ENCODE peak calls at places on chromosome 22, in four cellular contexts. One of them, this sample, is unnamed.

GRCh38 chr22:40606306-40606705 is 30.2 kb downstream of the MRTFA start:
- DNase-seq in ovary: no peak
- DNase-seq in heart left ventricle: no peak
- DNase-seq in endodermal cell: no peak
- DNase-seq in this sample: no peak

GRCh38 chr22:45329536-45329936 is 19.8 kb downstream of the FAM118A start:
- DNase-seq in endodermal cell: no peak
- DNase-seq in ovary: peak; percentile 57
- DNase-seq in heart left ventricle: peak; percentile 82
- DNase-seq in this sample: no peak

GRCh38 chr22:18980829-18981228 is 44.7 kb upstream of the PRODH start:
- DNase-seq in endodermal cell: no peak
- DNase-seq in ovary: no peak
- DNase-seq in heart left ventricle: no peak
- DNase-seq in this sample: no peak

GRCh38 chr22:43421914-43422615 is 10.3 kb downstream of the MPPED1 start:
- DNase-seq in heart left ventricle: no peak
- DNase-seq in endodermal cell: no peak
- DNase-seq in ovary: no peak
- DNase-seq in this sample: no peak

GRCh38 chr22:27075891-27076290 is 418.5 kb downstream of the MIAT start:
- DNase-seq in heart left ventricle: no peak
- DNase-seq in ovary: no peak
- DNase-seq in endodermal cell: no peak
- DNase-seq in this sample: no peak

GRCh38 chr22:24706050-24706449 is 68.5 kb downstream of the PIWIL3 start:
- DNase-seq in endodermal cell: peak; percentile 85
- DNase-seq in ovary: no peak
- DNase-seq in heart left ventricle: no peak
- DNase-seq in this sample: no peak

GRCh38 chr22:50620861-50621490 is 7.0 kb downstream of the ARSA start:
- DNase-seq in ovary: peak; percentile 35
- DNase-seq in endodermal cell: no peak
- DNase-seq in heart left ventricle: peak; percentile 32
- DNase-seq in this sample: no peak

GRCh38 chr22:33451851-33452469 is 393.8 kb upstream of the SYN3 start:
- DNase-seq in endodermal cell: no peak
- DNase-seq in ovary: no peak
- DNase-seq in heart left ventricle: no peak
- DNase-seq in this sample: no peak

GRCh38 chr22:25404556-25404922 is 159.9 kb upstream of the GRK3 start:
- DNase-seq in heart left ventricle: no peak
- DNase-seq in endodermal cell: peak; percentile 80
- DNase-seq in ovary: peak; percentile 51
- DNase-seq in this sample: no peak

GRCh38 chr22:24937114-24937513 is 9.4 kb downstream of the LHFPL7 start:
- DNase-seq in heart left ventricle: no peak
- DNase-seq in endodermal cell: peak; percentile 72
- DNase-seq in ovary: no peak
- DNase-seq in this sample: no peak

GRCh38 chr22:46229701-46230100 is 20.4 kb downstream of the CDPF1 start:
- DNase-seq in endodermal cell: no peak
- DNase-seq in ovary: no peak
- DNase-seq in heart left ventricle: no peak
- DNase-seq in this sample: no peak

GRCh38 chr22:50482107-50483074 is 1.0 kb downstream of the ADM2 start:
- DNase-seq in ovary: no peak
- DNase-seq in endodermal cell: peak; percentile 75
- DNase-seq in heart left ventricle: no peak
- DNase-seq in this sample: no peak

GRCh38 chr22:46881373-46882118 is 119.1 kb downstream of the TBC1D22A start:
- DNase-seq in endodermal cell: no peak
- DNase-seq in ovary: no peak
- DNase-seq in heart left ventricle: peak; percentile 52
- DNase-seq in this sample: peak; percentile 38

GRCh38 chr22:44883011-44883421 is 126.8 kb downstream of the PHF21B start:
- DNase-seq in heart left ventricle: no peak
- DNase-seq in endodermal cell: peak; percentile 24
- DNase-seq in ovary: peak; percentile 19
- DNase-seq in this sample: no peak

GRCh38 chr22:37816543-37817180 is 6.5 kb upstream of the GALR3 start:
- DNase-seq in ovary: peak; percentile 41
- DNase-seq in heart left ventricle: no peak
- DNase-seq in endodermal cell: no peak
- DNase-seq in this sample: no peak

GRCh38 chr22:48575567-48576332 is 1251.9 kb downstream of the BRD1 start:
- DNase-seq in heart left ventricle: no peak
- DNase-seq in endodermal cell: no peak
- DNase-seq in ovary: no peak
- DNase-seq in this sample: no peak

GRCh38 chr22:48574776-48575566 is 1252.7 kb downstream of the BRD1 start:
- DNase-seq in endodermal cell: peak; percentile 91
- DNase-seq in ovary: peak; percentile 80
- DNase-seq in heart left ventricle: no peak
- DNase-seq in this sample: no peak

GRCh38 chr22:48577014-48577690 is 1250.5 kb downstream of the BRD1 start:
- DNase-seq in endodermal cell: peak; percentile 63
- DNase-seq in ovary: no peak
- DNase-seq in heart left ventricle: no peak
- DNase-seq in this sample: no peak

GRCh38 chr22:48577691-48578090 is 1250.0 kb downstream of the BRD1 start:
- DNase-seq in ovary: no peak
- DNase-seq in heart left ventricle: no peak
- DNase-seq in endodermal cell: no peak
- DNase-seq in this sample: no peak

DNA sequence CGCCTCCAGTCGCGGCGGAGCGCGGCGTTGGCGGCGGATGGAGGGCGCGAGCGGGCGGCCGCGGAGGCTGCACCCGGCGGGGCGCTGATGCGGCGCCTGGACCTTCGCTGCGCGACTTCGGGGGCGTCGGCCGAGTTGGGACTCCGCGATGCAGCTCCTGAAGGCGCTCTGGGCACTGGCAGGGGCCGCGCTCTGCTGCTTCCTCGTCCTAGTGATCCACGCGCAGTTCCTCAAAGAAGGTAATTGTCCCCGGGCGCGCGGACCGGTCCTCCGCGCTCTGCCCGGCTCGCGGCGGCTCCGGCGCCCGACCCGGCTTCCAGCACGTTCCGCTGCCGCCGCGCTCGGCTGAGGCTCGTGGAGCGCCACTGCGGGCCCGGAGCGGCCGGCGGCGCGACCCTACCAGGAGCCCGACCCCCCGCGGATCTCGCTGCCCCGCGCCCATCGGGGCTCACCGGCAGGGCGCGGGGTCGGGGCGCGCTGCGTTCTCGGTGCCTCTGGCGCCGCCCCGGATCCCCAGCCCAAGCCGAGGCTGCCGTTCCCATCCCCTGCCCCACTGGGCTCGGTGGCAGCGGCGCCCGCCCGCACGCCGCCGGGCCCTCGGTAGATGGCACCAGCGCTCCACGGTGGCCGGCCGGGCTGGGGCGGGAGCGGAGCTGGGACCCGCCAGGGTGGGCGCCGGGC is 1251.2 kb downstream of the BRD1 start:
- DNase-seq in endodermal cell: peak; percentile 87
- DNase-seq in ovary: peak; percentile 47
- DNase-seq in heart left ventricle: no peak
- DNase-seq in this sample: no peak
- H3K27me3 ChIP-seq in endodermal cell: no peaks in the 10 kb centered on the region
- H3K27me3 ChIP-seq in ovary: no peaks in the 10 kb centered on the region
- H3K27me3 ChIP-seq in heart left ventricle: peaks cover 20% of the 10 kb centered on the region
- H3K27me3 ChIP-seq in this sample: peaks cover 28% of the 10 kb centered on the region

GRCh38 chr22:29574762-29575450 is 6.0 kb downstream of the NIPSNAP1 start:
- DNase-seq in ovary: no peak
- DNase-seq in heart left ventricle: no peak
- DNase-seq in endodermal cell: no peak
- DNase-seq in this sample: no peak

GRCh38 chr22:29569011-29569678 is 11.8 kb downstream of the NIPSNAP1 start:
- DNase-seq in ovary: no peak
- DNase-seq in endodermal cell: no peak
- DNase-seq in heart left ventricle: no peak
- DNase-seq in this sample: no peak

GRCh38 chr22:29567338-29567737 is 13.6 kb downstream of the NIPSNAP1 start:
- DNase-seq in heart left ventricle: no peak
- DNase-seq in ovary: no peak
- DNase-seq in endodermal cell: no peak
- DNase-seq in this sample: no peak

GRCh38 chr22:29570912-29571549 is 9.9 kb downstream of the NIPSNAP1 start:
- DNase-seq in ovary: no peak
- DNase-seq in heart left ventricle: no peak
- DNase-seq in endodermal cell: no peak
- DNase-seq in this sample: no peak

DNA sequence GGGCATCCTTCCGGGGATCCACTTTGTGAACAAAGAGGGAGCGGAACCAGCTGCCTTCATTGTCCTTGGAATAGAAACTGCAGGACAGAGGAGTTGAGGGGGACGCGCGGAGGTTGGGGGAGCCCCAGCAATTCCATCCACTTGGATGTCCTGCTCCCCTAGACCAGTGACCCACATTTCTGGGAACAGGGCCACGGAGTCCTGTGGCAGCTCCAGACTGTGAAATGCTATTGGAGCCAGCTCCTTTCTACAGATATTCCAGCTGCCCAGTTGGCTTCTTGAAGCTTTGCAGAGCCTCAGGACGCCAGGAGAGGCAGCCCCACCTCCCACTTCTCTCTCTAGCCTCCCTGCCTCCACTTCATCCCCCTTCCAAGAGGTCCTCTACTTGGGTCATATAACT is 10.5 kb downstream of the NIPSNAP1 start:
- DNase-seq in heart left ventricle: no peak
- DNase-seq in endodermal cell: no peak
- DNase-seq in ovary: no peak
- DNase-seq in this sample: no peak
- H3K4me3 ChIP-seq in heart left ventricle: no peak overlapping the region
- H3K4me3 ChIP-seq in endodermal cell: no peak overlapping the region
- H3K4me3 ChIP-seq in ovary: no peak overlapping the region
- H3K4me3 ChIP-seq in this sample: no peak overlapping the region

DNA sequence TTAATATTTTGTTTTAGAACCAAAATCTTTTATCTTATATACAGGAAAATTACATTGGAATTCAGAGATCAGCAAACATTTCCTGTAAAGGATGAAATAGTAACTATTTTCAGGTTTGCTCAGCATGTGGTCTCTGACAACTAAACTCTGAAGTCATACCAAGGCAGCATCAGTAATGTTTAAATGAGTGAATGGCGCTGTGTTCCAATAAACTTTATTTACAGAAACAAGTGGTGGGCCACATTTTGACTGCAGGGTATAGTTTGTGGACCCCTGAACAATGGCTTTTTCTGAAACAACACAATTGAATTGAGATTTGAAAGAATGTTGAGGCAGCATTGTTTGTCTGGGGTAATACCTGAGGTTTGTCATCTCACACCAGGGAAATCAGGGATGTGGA is 113.6 kb upstream of the VPREB1 start:
- DNase-seq in heart left ventricle: no peak
- DNase-seq in ovary: no peak
- DNase-seq in endodermal cell: no peak
- DNase-seq in this sample: no peak
- H3K27me3 ChIP-seq in heart left ventricle: no peaks in the 10 kb centered on the region
- H3K27me3 ChIP-seq in ovary: no peaks in the 10 kb centered on the region
- H3K27me3 ChIP-seq in endodermal cell: peaks cover 34% of the 10 kb centered on the region
- H3K27me3 ChIP-seq in this sample: no peaks in the 10 kb centered on the region

GRCh38 chr22:36163497-36163896 is 2.9 kb upstream of the APOL3 start:
- DNase-seq in heart left ventricle: no peak
- DNase-seq in endodermal cell: no peak
- DNase-seq in ovary: no peak
- DNase-seq in this sample: no peak

GRCh38 chr22:36156515-36157419 is 3.8 kb downstream of the APOL3 start:
- DNase-seq in endodermal cell: peak; percentile 74
- DNase-seq in ovary: peak; percentile 89
- DNase-seq in heart left ventricle: peak; percentile 88
- DNase-seq in this sample: peak; percentile 34

GRCh38 chr22:36164621-36165020 is 4.1 kb upstream of the APOL3 start:
- DNase-seq in ovary: no peak
- DNase-seq in heart left ventricle: no peak
- DNase-seq in endodermal cell: no peak
- DNase-seq in this sample: no peak

GRCh38 chr22:36162127-36163034 is 1.8 kb upstream of the APOL3 start:
- DNase-seq in heart left ventricle: no peak
- DNase-seq in ovary: no peak
- DNase-seq in endodermal cell: no peak
- DNase-seq in this sample: no peak

GRCh38 chr22:36160499-36160942 is at the start of gene APOL3:
- DNase-seq in ovary: peak; percentile 72
- DNase-seq in heart left ventricle: peak; percentile 88
- DNase-seq in endodermal cell: no peak
- DNase-seq in this sample: no peak
- H3K4me3 ChIP-seq in ovary: peak within 1 kb of the TSS; percentile 26
- H3K4me3 ChIP-seq in heart left ventricle: peak within 1 kb of the TSS; percentile 22
- H3K4me3 ChIP-seq in endodermal cell: peak within 1 kb of the TSS; percentile 48
- H3K4me3 ChIP-seq in this sample: no peak within 1 kb of the TSS

DNA sequence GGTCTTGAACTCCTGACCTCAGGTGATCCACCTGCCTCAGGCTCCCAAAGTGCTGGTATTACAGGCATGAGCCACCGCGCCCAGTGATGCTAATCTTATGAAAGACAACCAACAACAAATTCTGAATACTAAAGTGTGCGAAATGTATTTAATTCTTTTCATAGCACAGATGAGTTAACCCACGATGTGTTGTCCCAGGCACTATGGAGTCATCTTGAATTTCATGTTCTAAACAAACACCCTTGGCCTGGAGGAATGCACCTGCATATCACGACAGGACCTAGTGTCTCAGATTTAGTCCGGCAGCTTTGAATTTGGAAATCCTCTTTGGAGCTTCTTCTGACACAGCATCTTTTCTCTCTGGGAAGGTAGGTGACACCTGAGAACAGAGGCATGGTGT is 16.2 kb upstream of the VPREB1 start:
- DNase-seq in endodermal cell: peak; percentile 14
- DNase-seq in heart left ventricle: no peak
- DNase-seq in ovary: no peak
- DNase-seq in this sample: no peak
- H3K27me3 ChIP-seq in endodermal cell: peaks cover 88% of the 10 kb centered on the region
- H3K27me3 ChIP-seq in heart left ventricle: no peaks in the 10 kb centered on the region
- H3K27me3 ChIP-seq in ovary: no peaks in the 10 kb centered on the region
- H3K27me3 ChIP-seq in this sample: peaks cover 5% of the 10 kb centered on the region

GRCh38 chr22:41910050-41910598 is 4.8 kb downstream of the SHISA8 start:
- DNase-seq in heart left ventricle: no peak
- DNase-seq in endodermal cell: peak; percentile 88
- DNase-seq in ovary: peak; percentile 64
- DNase-seq in this sample: no peak
- H3K4me3 ChIP-seq in heart left ventricle: peak overlapping the region; percentile 22
- H3K4me3 ChIP-seq in endodermal cell: no peak overlapping the region
- H3K4me3 ChIP-seq in ovary: peak overlapping the region; percentile 13
- H3K4me3 ChIP-seq in this sample: no peak overlapping the region

GRCh38 chr22:17376950-17377349 is 7.7 kb downstream of the CECR2 start:
- DNase-seq in endodermal cell: no peak
- DNase-seq in ovary: no peak
- DNase-seq in heart left ventricle: no peak
- DNase-seq in this sample: no peak
- H3K27me3 ChIP-seq in endodermal cell: no peaks in the 10 kb centered on the region
- H3K27me3 ChIP-seq in ovary: no peaks in the 10 kb centered on the region
- H3K27me3 ChIP-seq in heart left ventricle: no peaks in the 10 kb centered on the region
- H3K27me3 ChIP-seq in this sample: no peaks in the 10 kb centered on the region